ENCODE peak calls at places on chromosomes 2 and 18, in six cellular contexts. Y is PC-3, B is stomach, S is uterus, I is GM23248, P is endothelial cell of umbilical vein. V is an unnamed sample.

GRCh38 chr18:7926526-7926925 is 359.4 kb downstream of the PTPRM start:
- DNase-seq in S (no peak), Y (peak; percentile 48), B (peak; percentile 40), P (peak; percentile 51), I (no peak), V (no peak)

GRCh38 chr18:25467226-25468065 is 115.5 kb upstream of the ZNF521 start:
- DNase-seq in I (peak; percentile 46), S (no peak), P (no peak), B (no peak), Y (no peak), V (no peak)

GRCh38 chr2:45009928-45010705 is 865 bp upstream of the SIX2 start:
- DNase-seq in P (peak; percentile 37), I (peak; percentile 83), B (peak; percentile 59), S (peak; percentile 55), Y (peak; percentile 75), V (peak; percentile 63)

GRCh38 chr18:12408247-12408869 is 629 bp downstream of the PRELID3A start:
- DNase-seq in Y (peak; percentile 23), I (peak; percentile 53), S (no peak), P (peak; percentile 45), B (no peak), V (no peak)

GRCh38 chr2:223230352-223230751 is 178.4 kb downstream of the KCNE4 start:
- DNase-seq in S (no peak), I (peak; percentile 33), B (no peak), P (no peak), Y (peak; percentile 67), V (peak; percentile 65)

GRCh38 chr2:173109253-173110188 is 33.9 kb downstream of the MAP3K20 start:
- DNase-seq in S (no peak), B (no peak), P (no peak), Y (peak; percentile 85), I (peak; percentile 76), V (no peak)

GRCh38 chr2:157388827-157389226 is 55.1 kb downstream of the CYTIP start:
- DNase-seq in B (no peak), P (no peak), Y (no peak), I (no peak), S (no peak), V (no peak)

GRCh38 chr2:236679906-236680305 is 110.3 kb downstream of the ACKR3 start:
- DNase-seq in I (peak; percentile 83), Y (peak; percentile 77), B (no peak), P (no peak), S (no peak), V (peak; percentile 34)

GRCh38 chr18:25921677-25922421 is 168.6 kb downstream of the SS18 start:
- DNase-seq in B (peak; percentile 49), S (no peak), I (peak; percentile 30), P (peak; percentile 35), Y (peak; percentile 60), V (peak; percentile 28)

GRCh38 chr2:220753486-220753885 is 818.6 kb downstream of the EPHA4 start:
- DNase-seq in I (peak; percentile 36), B (no peak), S (no peak), P (no peak), Y (no peak), V (no peak)

GRCh38 chr2:218022131-218022850 is 19.5 kb upstream of the TNS1 start:
- DNase-seq in Y (no peak), S (peak; percentile 6), I (no peak), B (no peak), P (no peak), V (no peak)

GRCh38 chr2:57181315-57182038 is 865.1 kb upstream of the VRK2 start:
- DNase-seq in P (peak; percentile 70), B (no peak), Y (peak; percentile 58), I (peak; percentile 47), S (no peak), V (peak; percentile 28)

GRCh38 chr2:12796617-12797016 is 79.9 kb downstream of the TRIB2 start:
- DNase-seq in S (peak; percentile 47), B (no peak), Y (no peak), I (no peak), P (no peak), V (no peak)

GRCh38 chr2:99678651-99679050 is 188.8 kb upstream of the REV1 start:
- DNase-seq in P (no peak), Y (no peak), I (no peak), S (no peak), B (no peak), V (no peak)

GRCh38 chr2:46780801-46781445 is 134.7 kb downstream of the MCFD2 start:
- DNase-seq in Y (no peak), P (no peak), I (peak; percentile 46), S (peak; percentile 57), B (no peak), V (no peak)

GRCh38 chr2:166375205-166375735 is 474 bp downstream of the SCN9A start:
- DNase-seq in I (peak; percentile 38), B (no peak), Y (peak; percentile 47), S (no peak), P (peak; percentile 27), V (peak; percentile 2)

GRCh38 chr2:176491172-176491904 is 222.1 kb downstream of the MTX2 start:
- DNase-seq in Y (peak; percentile 69), S (peak; percentile 77), P (no peak), I (peak; percentile 98), B (peak; percentile 26), V (peak; percentile 94)

GRCh38 chr2:207674826-207675225 is 36.6 kb upstream of the CCNYL1 start:
- DNase-seq in P (no peak), S (no peak), B (no peak), Y (no peak), I (no peak), V (no peak)

GRCh38 chr2:203404996-203405395 is 76.8 kb downstream of the ABI2 start:
- DNase-seq in B (no peak), I (peak; percentile 75), S (no peak), Y (no peak), P (no peak), V (no peak)

GRCh38 chr2:168059758-168060157 is 187.6 kb downstream of the STK39 start:
- DNase-seq in S (no peak), I (no peak), P (no peak), Y (no peak), B (no peak), V (no peak)

GRCh38 chr2:222959358-222959757 is 92.6 kb upstream of the KCNE4 start:
- DNase-seq in Y (peak; percentile 96), B (no peak), I (peak; percentile 97), P (no peak), S (no peak), V (peak; percentile 86)

GRCh38 chr2:217790195-217790594 is 212.6 kb downstream of the TNS1 start:
- DNase-seq in B (no peak), S (no peak), I (no peak), Y (no peak), P (no peak), V (no peak)

GRCh38 chr2:68824831-68825230 is 46.4 kb downstream of the BMP10 start:
- DNase-seq in B (no peak), P (no peak), I (peak; percentile 62), S (no peak), Y (peak; percentile 81), V (peak; percentile 59)
- H3K27ac ChIP-seq in B (no peak overlapping the region), P (no peak overlapping the region), I (no peak overlapping the region), S (no peak overlapping the region), Y (no peak overlapping the region), V (peak overlapping the region; percentile 76)

GRCh38 chr2:97935719-97936161 is 60.0 kb downstream of the TMEM131 start:
- DNase-seq in Y (peak; percentile 80), S (no peak), B (no peak), P (no peak), I (peak; percentile 82), V (no peak)

GRCh38 chr2:97932975-97933662 is 62.6 kb downstream of the TMEM131 start:
- DNase-seq in I (no peak), P (no peak), S (no peak), B (no peak), Y (no peak), V (no peak)

GRCh38 chr2:97928591-97928990 is 67.2 kb downstream of the TMEM131 start:
- DNase-seq in I (no peak), S (no peak), Y (no peak), B (no peak), P (no peak), V (no peak)

GRCh38 chr2:97931118-97931850 is 64.5 kb downstream of the TMEM131 start:
- DNase-seq in I (no peak), Y (no peak), S (no peak), B (no peak), P (no peak), V (no peak)

DNA sequence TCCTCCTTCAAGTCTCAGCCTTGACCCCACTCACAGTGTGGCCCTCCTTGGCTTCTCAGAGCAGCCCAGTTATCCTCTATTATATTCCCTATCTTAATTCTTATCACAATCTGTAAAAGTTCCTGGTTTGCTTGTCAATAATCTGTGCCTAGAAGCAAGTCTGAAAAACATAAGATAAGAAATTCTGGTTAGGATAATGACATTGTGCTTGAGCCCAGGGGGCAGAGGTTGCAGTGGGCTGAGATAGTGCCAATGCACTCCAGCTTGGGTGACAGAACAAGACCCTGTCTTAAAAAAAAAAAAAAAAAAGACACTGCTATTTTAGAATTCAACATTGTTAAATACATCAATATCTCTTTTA is 63.9 kb downstream of the TMEM131 start:
- DNase-seq in S (no peak), B (no peak), Y (no peak), P (no peak), I (no peak), V (no peak)
- H3K27ac ChIP-seq in S (no peak overlapping the region), B (no peak overlapping the region), Y (no peak overlapping the region), P (no peak overlapping the region), I (no peak overlapping the region), V (no peak overlapping the region)

GRCh38 chr2:106341666-106342065 is 126.5 kb downstream of the RGPD3 start:
- DNase-seq in S (no peak), P (no peak), Y (no peak), I (no peak), B (no peak), V (no peak)

GRCh38 chr2:106339608-106340007 is 128.6 kb downstream of the RGPD3 start:
- DNase-seq in I (no peak), Y (no peak), B (no peak), P (no peak), S (no peak), V (no peak)

GRCh38 chr2:106342801-106343200 is 125.4 kb downstream of the RGPD3 start:
- DNase-seq in Y (no peak), B (no peak), I (no peak), S (no peak), P (no peak), V (no peak)

GRCh38 chr2:106344302-106344701 is 123.9 kb downstream of the RGPD3 start:
- DNase-seq in S (no peak), Y (no peak), I (no peak), B (no peak), P (no peak), V (no peak)

GRCh38 chr2:106343274-106343673 is 124.9 kb downstream of the RGPD3 start:
- DNase-seq in S (no peak), P (no peak), I (no peak), Y (no peak), B (no peak), V (no peak)
- H3K27ac ChIP-seq in S (no peak overlapping the region), P (no peak overlapping the region), I (no peak overlapping the region), Y (no peak overlapping the region), B (no peak overlapping the region), V (no peak overlapping the region)

DNA sequence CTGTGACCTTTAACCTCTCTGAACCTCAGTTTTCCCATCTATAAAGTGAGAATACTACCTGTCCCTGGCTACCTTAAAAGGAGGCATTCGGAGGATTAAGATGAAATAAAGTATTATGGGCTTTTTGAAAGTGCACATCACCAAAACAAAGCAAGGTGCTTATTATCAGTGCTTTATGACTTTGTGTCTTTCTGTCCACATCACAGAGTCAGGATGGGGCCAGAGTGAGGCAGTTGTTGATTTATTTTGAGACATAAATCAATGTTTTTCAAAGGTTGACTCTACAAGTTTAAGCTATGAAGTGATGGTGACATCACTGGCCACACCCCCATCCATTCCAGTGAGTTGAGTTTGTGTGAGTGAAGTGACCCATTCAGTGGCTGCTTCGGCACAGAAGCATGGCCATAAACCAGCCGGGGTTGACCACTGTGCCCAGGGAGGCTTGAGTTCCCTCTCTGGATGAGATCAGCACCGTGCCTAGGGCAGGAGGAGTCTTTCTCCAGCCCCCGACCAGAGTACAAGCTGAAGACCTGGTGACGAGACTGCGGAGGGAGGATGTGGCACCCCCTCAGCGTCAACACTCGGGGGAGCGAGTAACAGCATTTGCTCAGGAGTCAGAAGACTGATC is 89.0 kb upstream of the PPP1CB start:
- DNase-seq in Y (peak; percentile 70), P (peak; percentile 35), S (peak; percentile 74), I (peak; percentile 73), B (peak; percentile 53), V (no peak)
- H3K27ac ChIP-seq in Y (peak overlapping the region; percentile 88), P (peak overlapping the region; percentile 21), S (peak overlapping the region; percentile 89), I (no peak overlapping the region), B (peak overlapping the region; percentile 88), V (peak overlapping the region; percentile 92)

V was measured in RWPE1.